ENCODE peak calls at places on chromosomes 13 and 19, in five cellular contexts. D is H1, B is trophoblast cell, Z is mesendoderm, S is IMR-90. K is an unnamed sample.

GRCh38 chr13:25192052-25192451 is 20.0 kb upstream of the AMER2 start:
- DNase-seq in D (no peak), B (no peak), Z (no peak), S (no peak), K (no peak)

GRCh38 chr19:34066007-34066656 is 106.2 kb upstream of the LSM14A start:
- DNase-seq in D (no peak), B (no peak), Z (no peak), S (no peak), K (no peak)

GRCh38 chr13:110790371-110790770 is 76.9 kb downstream of the ING1 start:
- DNase-seq in D (no peak), B (no peak), Z (no peak), S (no peak), K (no peak)

GRCh38 chr19:17735410-17735809 is 15.9 kb upstream of the FCHO1 start:
- DNase-seq in D (no peak), B (no peak), Z (no peak), S (no peak), K (no peak)

GRCh38 chr13:97179501-97179900 is 42.6 kb upstream of the MBNL2 start:
- DNase-seq in D (no peak), B (peak; percentile 95), Z (peak; percentile 21), S (no peak), K (no peak)

GRCh38 chr13:64540468-64540867 is 2689.7 kb downstream of the PCDH9 start:
- DNase-seq in D (no peak), B (no peak), Z (no peak), S (peak; percentile 11), K (no peak)

GRCh38 chr13:105773887-105774538 is 761.4 kb downstream of the EFNB2 start:
- DNase-seq in D (no peak), B (peak; percentile 63), Z (peak; percentile 75), S (peak; percentile 57), K (no peak)

GRCh38 chr19:42024622-42025111 is 30.6 kb upstream of the ATP1A3 start:
- DNase-seq in D (no peak), B (no peak), Z (no peak), S (peak; percentile 48), K (no peak)

GRCh38 chr19:47107201-47107952 is 6.2 kb downstream of the ZC3H4 start:
- DNase-seq in D (no peak), B (no peak), Z (no peak), S (peak; percentile 45), K (no peak)

GRCh38 chr13:79386125-79386822 is 19.8 kb downstream of the RBM26 start:
- DNase-seq in D (no peak), B (no peak), Z (no peak), S (no peak), K (no peak)

GRCh38 chr13:100254002-100254401 is 165.1 kb downstream of the PCCA start:
- DNase-seq in D (no peak), B (peak; percentile 2), Z (no peak), S (no peak), K (no peak)

GRCh38 chr13:64263285-64263684 is 2847.6 kb upstream of the PCDH20 start:
- DNase-seq in D (no peak), B (no peak), Z (no peak), S (no peak), K (no peak)

GRCh38 chr19:7502552-7502951 is 13.4 kb upstream of the ZNF358 start:
- DNase-seq in D (no peak), B (no peak), Z (no peak), S (no peak), K (no peak)

GRCh38 chr13:114107686-114108081 is 24.7 kb downstream of the RASA3 start:
- DNase-seq in D (no peak), B (no peak), Z (no peak), S (peak; percentile 91), K (no peak)
- H4K8ac ChIP-seq in D (peak overlapping the region; percentile 15), B (no peak overlapping the region), Z (no peak overlapping the region), S (peak overlapping the region; percentile 46), K (no peak overlapping the region)

GRCh38 chr19:36266375-36266961 is 51.6 kb downstream of the ZNF146 start:
- DNase-seq in D (no peak), B (peak; percentile 86), Z (no peak), S (no peak), K (no peak)
- H3K23ac ChIP-seq in D (no peak overlapping the region), B (no peak overlapping the region), Z (no peak overlapping the region), S (no peak overlapping the region), K (no peak overlapping the region)

GRCh38 chr13:24148414-24149305 is 11.9 kb upstream of the SPATA13 start:
- DNase-seq in D (peak; percentile 56), B (peak; percentile 91), Z (peak; percentile 99), S (peak; percentile 99), K (peak; percentile 83)
- H3K4ac ChIP-seq in D (no peak overlapping the region), B (no peak overlapping the region), Z (no peak overlapping the region), S (peak overlapping the region; percentile 98), K (no peak overlapping the region)

DNA sequence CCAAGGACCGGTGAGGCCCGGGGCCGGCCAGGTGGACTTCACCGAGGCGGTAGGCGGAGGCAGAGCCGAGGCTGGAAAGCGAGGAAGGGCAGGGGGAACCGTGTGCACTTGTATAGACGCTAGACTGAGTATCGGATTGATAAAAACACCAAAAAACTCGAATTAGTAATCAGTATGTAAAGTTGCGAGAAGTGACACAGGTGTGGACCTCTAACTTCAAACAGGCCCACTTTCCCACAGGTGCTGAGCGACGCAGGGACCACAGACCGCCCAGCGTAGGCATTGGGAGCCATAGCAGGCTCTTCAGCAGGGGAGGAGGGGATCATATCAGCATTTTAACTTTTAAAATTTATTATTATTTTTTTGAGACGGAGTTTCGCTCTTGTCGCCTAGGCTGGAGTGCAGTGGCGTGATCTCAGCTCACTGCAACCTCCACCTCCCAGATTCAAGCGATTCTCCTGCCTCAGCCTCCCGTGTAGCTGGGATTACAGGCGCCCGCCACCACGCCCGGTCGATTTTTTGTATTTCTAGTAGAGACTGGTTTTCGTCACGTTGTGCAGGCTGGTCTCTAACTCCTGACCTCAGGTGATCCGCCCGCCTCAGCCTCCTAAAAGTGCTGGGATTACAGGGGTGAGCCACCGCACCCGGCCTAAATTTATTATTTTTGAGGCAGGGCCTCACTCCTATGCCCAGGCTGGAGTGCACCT is 553 bp downstream of the VMAC start:
- DNase-seq in D (no peak), B (no peak), Z (no peak), S (no peak), K (no peak)
- H4K8ac ChIP-seq in D (peak overlapping the region; percentile 60), B (peak overlapping the region; percentile 2), Z (no peak overlapping the region), S (peak overlapping the region; percentile 52), K (no peak overlapping the region)